ENCODE peak calls at places on chromosomes 5 and 9, in four cellular contexts. E is spleen, H is mucosa of descending colon, F is bronchial epithelial cell. Q is an unnamed sample.

GRCh38 chr5:10479226-10479721 is 37.6 kb downstream of the ROPN1L start:
- DNase-seq in E (peak; percentile 62), H (peak; percentile 88), F (peak; percentile 93), Q (no peak)

GRCh38 chr5:169442354-169443248 is 141.0 kb upstream of the SPDL1 start:
- DNase-seq in E (no peak), H (peak; percentile 12), F (no peak), Q (no peak)

GRCh38 chr9:91849694-91850093 is 100.3 kb downstream of the ROR2 start:
- DNase-seq in E (no peak), H (no peak), F (no peak), Q (no peak)

GRCh38 chr5:36045895-36046294 is 20.8 kb downstream of the UGT3A2 start:
- DNase-seq in E (no peak), H (no peak), F (no peak), Q (no peak)

GRCh38 chr9:17402309-17402708 is 176.6 kb upstream of the SH3GL2 start:
- DNase-seq in E (no peak), H (no peak), F (peak; percentile 23), Q (no peak)

GRCh38 chr5:16033196-16033925 is 146.2 kb downstream of the MARCHF11 start:
- DNase-seq in E (no peak), H (no peak), F (no peak), Q (no peak)

GRCh38 chr9:90002299-90003045 is 397.7 kb downstream of the GADD45G start:
- DNase-seq in E (no peak), H (no peak), F (no peak), Q (no peak)

GRCh38 chr5:103469288-103470065 is 93.1 kb downstream of the NUDT12 start:
- DNase-seq in E (no peak), H (peak; percentile 35), F (peak; percentile 15), Q (no peak)

GRCh38 chr9:137404971-137405584 is 17.9 kb downstream of the EXD3 start:
- DNase-seq in E (no peak), H (no peak), F (no peak), Q (no peak)

GRCh38 chr9:92350129-92350739 is 24.5 kb downstream of the CENPP start:
- DNase-seq in E (no peak), H (no peak), F (no peak), Q (no peak)

GRCh38 chr9:128104171-128104618 is 23.3 kb downstream of the PTGES2 start:
- DNase-seq in E (peak; percentile 63), H (peak; percentile 70), F (no peak), Q (no peak)

GRCh38 chr9:134174073-134174449 is 9.7 kb upstream of the RNU6ATAC start:
- DNase-seq in E (peak; percentile 85), H (no peak), F (no peak), Q (no peak)

GRCh38 chr5:53253421-53253871 is 143.9 kb upstream of the MOCS2 start:
- DNase-seq in E (no peak), H (no peak), F (peak; percentile 71), Q (no peak)

GRCh38 chr5:2153350-2153749 is 270.6 kb upstream of the IRX4 start:
- DNase-seq in E (peak; percentile 42), H (no peak), F (no peak), Q (no peak)

GRCh38 chr9:68750179-68750685 is 45.2 kb downstream of the PIP5K1B start:
- DNase-seq in E (no peak), H (no peak), F (no peak), Q (no peak)

GRCh38 chr5:44871401-44871800 is 62.7 kb downstream of the MRPS30 start:
- DNase-seq in E (no peak), H (no peak), F (no peak), Q (no peak)
- TF ChIP-seq CTCF in E (no peak), H (no peak), F (no peak), Q (no peak)

DNA sequence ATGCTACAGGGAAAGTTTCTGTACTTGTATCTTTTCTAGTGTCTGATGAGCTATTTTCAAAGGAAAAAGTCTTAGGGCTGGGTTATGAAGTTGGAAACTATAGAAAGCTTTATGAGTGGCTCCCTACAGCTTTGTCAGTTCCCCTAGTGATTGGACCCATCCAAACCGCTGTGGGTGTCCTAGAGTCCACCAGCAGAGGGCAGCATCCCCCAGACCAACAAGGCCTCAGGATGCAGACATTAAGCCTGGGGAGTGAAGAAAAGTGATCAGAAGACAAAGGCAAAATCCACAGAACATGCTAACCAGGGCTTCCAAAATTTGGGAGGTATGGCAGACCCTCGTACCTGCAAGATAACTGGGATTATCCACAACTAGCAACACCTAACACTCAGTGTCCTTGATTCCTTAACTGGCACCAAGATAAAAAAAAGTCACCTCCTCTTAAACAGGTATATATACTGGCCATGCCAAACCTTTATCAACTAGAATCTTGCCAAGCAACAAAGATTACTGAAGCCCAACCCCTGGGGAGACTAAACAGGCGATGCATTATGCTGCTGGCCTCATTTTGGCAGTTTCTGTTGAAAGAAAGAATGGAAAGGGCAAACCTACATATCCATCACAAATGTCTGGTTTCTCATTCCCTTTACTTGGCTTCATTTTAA is 110.4 kb upstream of the NR5A1 start:
- DNase-seq in E (peak; percentile 85), H (peak; percentile 90), F (peak; percentile 65), Q (peak; percentile 72)
- TF ChIP-seq CTCF in E (peak; percentile 87), H (peak; percentile 82), F (peak; percentile 88), Q (peak; percentile 90)

GRCh38 chr5:167964529-167964928 is 326.9 kb upstream of the WWC1 start:
- DNase-seq in E (no peak), H (no peak), F (no peak), Q (no peak)
- TF ChIP-seq CTCF in E (no peak), H (no peak), F (peak; percentile 17), Q (no peak)

GRCh38 chr9:126589349-126589748 is 24.4 kb upstream of the LMX1B start:
- DNase-seq in E (no peak), H (no peak), F (no peak), Q (no peak)

GRCh38 chr9:126591922-126592321 is 21.8 kb upstream of the LMX1B start:
- DNase-seq in E (no peak), H (no peak), F (no peak), Q (no peak)

GRCh38 chr9:126591083-126591482 is 22.6 kb upstream of the LMX1B start:
- DNase-seq in E (no peak), H (no peak), F (peak; percentile 8), Q (no peak)

GRCh38 chr9:126595982-126596381 is 17.7 kb upstream of the LMX1B start:
- DNase-seq in E (no peak), H (no peak), F (no peak), Q (no peak)

GRCh38 chr9:126592461-126592860 is 21.3 kb upstream of the LMX1B start:
- DNase-seq in E (no peak), H (no peak), F (no peak), Q (no peak)
- TF ChIP-seq CTCF in E (no peak), H (no peak), F (no peak), Q (no peak)

DNA sequence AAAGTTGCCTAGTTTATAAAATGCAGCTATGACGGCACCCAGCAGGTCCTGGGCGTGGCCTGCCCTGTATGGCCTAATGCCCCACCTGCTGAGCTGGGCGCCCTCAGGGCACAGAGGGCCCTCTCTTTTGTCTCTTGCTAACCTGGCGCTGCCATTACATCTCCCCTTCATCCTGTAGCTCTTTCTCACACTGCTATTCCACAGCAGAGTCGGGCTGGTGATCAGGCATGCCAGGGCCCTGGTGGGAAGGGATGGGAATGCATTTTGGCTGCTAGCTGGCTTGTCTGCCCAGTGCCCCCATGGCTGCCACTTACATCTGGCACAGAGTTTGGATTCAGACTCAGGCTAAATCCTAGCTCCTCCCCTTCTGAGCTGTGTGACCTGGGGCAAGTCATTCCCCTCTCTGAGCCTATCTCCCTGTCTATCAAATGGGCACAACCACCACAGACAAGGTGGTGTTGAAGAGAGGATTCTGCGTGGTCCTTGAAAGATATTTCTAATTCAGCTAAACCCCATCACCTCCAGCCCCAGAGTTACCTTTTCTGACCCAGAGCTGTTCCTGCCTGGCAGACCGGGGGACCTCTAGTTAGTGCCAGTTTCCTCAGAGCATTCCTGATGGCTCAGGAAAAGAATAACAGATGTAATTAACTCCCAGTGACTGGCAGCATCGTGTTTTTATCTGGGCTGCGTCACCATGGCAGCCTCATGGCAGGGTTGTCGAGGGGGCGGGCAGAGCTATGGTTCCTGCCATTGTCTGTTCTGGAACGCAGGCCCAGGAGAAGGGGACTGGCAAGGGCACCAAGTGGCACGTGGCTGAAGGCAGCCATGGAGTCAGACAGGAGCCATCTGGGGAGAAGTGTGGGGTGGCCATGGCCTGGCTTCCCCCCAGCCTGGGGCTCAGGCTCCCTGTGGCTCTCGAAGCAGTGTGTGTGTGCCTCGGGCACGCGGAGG is 6.3 kb downstream of the PRR7 start:
- DNase-seq in E (peak; percentile 79), H (no peak), F (no peak), Q (no peak)
- TF ChIP-seq CTCF in E (no peak), H (no peak), F (peak; percentile 5), Q (no peak)

GRCh38 chr5:110727025-110727314 is 499 bp upstream of the TMEM232 start:
- DNase-seq in E (no peak), H (no peak), F (peak; percentile 42), Q (no peak)
- TF ChIP-seq CTCF in E (no peak), H (no peak), F (peak; percentile 8), Q (peak; percentile 16)

Q was measured in GM10248.